ENCODE peak calls at places on chromosome 1, in four cellular contexts. D is stomach, R is body of pancreas, T is fibroblast of pulmonary artery. I is an unnamed sample.

GRCh38 chr1:42167611-42168396 is 3.3 kb upstream of the GUCA2A start:
- DNase-seq in D (no peak), R (no peak), T (no peak), I (no peak)

GRCh38 chr1:31755197-31755611 is 8.9 kb downstream of the ADGRB2 start:
- DNase-seq in D (no peak), R (no peak), T (no peak), I (no peak)

GRCh38 chr1:88681223-88681622 is 2.9 kb upstream of the PKN2 start:
- DNase-seq in D (no peak), R (no peak), T (no peak), I (no peak)

GRCh38 chr1:154765970-154766369 is 104.1 kb downstream of the KCNN3 start:
- DNase-seq in D (peak), R (no peak), T (peak), I (peak)

GRCh38 chr1:151972533-151973270 is 21.0 kb downstream of the S100A10 start:
- DNase-seq in D (peak), R (peak), T (peak), I (peak)

GRCh38 chr1:18881642-18882431 is 20.5 kb downstream of the ALDH4A1 start:
- DNase-seq in D (no peak), R (no peak), T (no peak), I (no peak)

GRCh38 chr1:115746021-115746690 is 22.4 kb downstream of the CASQ2 start:
- DNase-seq in D (no peak), R (no peak), T (no peak), I (no peak)

GRCh38 chr1:7613106-7613850 is 157.8 kb upstream of the VAMP3 start:
- DNase-seq in D (no peak), R (no peak), T (no peak), I (no peak)

GRCh38 chr1:61434276-61434675 is 290.7 kb downstream of the TM2D1 start:
- DNase-seq in D (no peak), R (no peak), T (no peak), I (no peak)

GRCh38 chr1:201916649-201917249 is 28.1 kb downstream of the SHISA4 start:
- DNase-seq in D (peak), R (peak), T (peak), I (peak)

GRCh38 chr1:35120458-35121133 is 41.4 kb downstream of the ZMYM1 start:
- DNase-seq in D (peak), R (no peak), T (peak), I (peak)

GRCh38 chr1:92482404-92482664 is 4.4 kb downstream of the GFI1 start:
- DNase-seq in D (no peak), R (no peak), T (no peak), I (no peak)

GRCh38 chr1:6599141-6599975 is 3.3 kb downstream of the KLHL21 start:
- DNase-seq in D (no peak), R (peak), T (no peak), I (peak)

GRCh38 chr1:32816676-32817158 is 441 bp downstream of the YARS1 start:
- DNase-seq in D (no peak), R (no peak), T (peak), I (peak)

GRCh38 chr1:91555821-91556531 is 55.3 kb downstream of the CDC7 start:
- DNase-seq in D (no peak), R (no peak), T (peak), I (peak)

GRCh38 chr1:26771643-26772321 is 16.0 kb upstream of the PIGV start:
- DNase-seq in D (no peak), R (peak), T (peak), I (peak)

GRCh38 chr1:93051961-93052360 is 27.1 kb upstream of the MTF2 start:
- DNase-seq in D (no peak), R (no peak), T (no peak), I (peak)

GRCh38 chr1:87688136-87688535 is 359.5 kb downstream of the LMO4 start:
- DNase-seq in D (no peak), R (no peak), T (no peak), I (no peak)

GRCh38 chr1:193187114-193187513 is 701 bp upstream of the B3GALT2 start:
- DNase-seq in D (no peak), R (no peak), T (no peak), I (no peak)

GRCh38 chr1:204084247-204084772 is 11.4 kb downstream of the SOX13 start:
- DNase-seq in D (peak), R (peak), T (no peak), I (no peak)

GRCh38 chr1:54489627-54490240 is 58.3 kb upstream of the ACOT11 start:
- DNase-seq in D (no peak), R (no peak), T (no peak), I (no peak)

GRCh38 chr1:156892190-156893047 is 1.1 kb upstream of the PEAR1 start:
- DNase-seq in D (peak), R (peak), T (peak), I (peak)

GRCh38 chr1:62989497-62989896 is 205.6 kb downstream of the ATG4C start:
- DNase-seq in D (no peak), R (no peak), T (no peak), I (peak)

GRCh38 chr1:204294371-204294770 is 65.4 kb downstream of the PLEKHA6 start:
- DNase-seq in D (no peak), R (no peak), T (peak), I (peak)

GRCh38 chr1:37811027-37811655 is 3.1 kb upstream of the YRDC start:
- DNase-seq in D (peak), R (peak), T (peak), I (peak)

GRCh38 chr1:57007948-57008347 is 42.1 kb upstream of the C8B start:
- DNase-seq in D (no peak), R (no peak), T (no peak), I (no peak)

GRCh38 chr1:204545202-204545601 is 29.0 kb downstream of the MDM4 start:
- DNase-seq in D (no peak), R (no peak), T (peak), I (peak)

GRCh38 chr1:6130036-6130435 is 50.1 kb downstream of the CHD5 start:
- DNase-seq in D (no peak), R (peak), T (no peak), I (no peak)

DNA sequence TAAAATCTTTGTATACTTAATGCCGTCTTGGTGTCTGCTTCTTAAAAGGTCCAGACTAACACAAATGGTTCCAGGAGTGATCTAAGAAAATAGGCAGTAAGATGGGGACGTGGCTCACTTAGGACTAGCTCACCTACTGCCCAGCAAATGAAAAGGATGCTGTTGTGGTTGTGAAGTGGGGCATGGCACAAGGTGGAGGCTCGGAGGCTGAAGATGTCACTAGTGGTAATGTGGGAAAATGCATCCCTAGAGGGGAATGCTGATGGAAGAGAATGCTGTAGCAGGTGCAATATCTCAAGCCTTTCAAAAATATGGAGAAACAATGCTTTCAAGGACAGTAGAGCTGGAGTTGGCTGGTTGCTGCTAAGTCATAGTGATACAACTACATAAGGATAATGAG is 11.3 kb upstream of the UCK2 start:
- DNase-seq in D (no peak), R (no peak), T (no peak), I (no peak)
- TF ChIP-seq CTCF in D (no peak), R (no peak), T (no peak), I (no peak)

DNA sequence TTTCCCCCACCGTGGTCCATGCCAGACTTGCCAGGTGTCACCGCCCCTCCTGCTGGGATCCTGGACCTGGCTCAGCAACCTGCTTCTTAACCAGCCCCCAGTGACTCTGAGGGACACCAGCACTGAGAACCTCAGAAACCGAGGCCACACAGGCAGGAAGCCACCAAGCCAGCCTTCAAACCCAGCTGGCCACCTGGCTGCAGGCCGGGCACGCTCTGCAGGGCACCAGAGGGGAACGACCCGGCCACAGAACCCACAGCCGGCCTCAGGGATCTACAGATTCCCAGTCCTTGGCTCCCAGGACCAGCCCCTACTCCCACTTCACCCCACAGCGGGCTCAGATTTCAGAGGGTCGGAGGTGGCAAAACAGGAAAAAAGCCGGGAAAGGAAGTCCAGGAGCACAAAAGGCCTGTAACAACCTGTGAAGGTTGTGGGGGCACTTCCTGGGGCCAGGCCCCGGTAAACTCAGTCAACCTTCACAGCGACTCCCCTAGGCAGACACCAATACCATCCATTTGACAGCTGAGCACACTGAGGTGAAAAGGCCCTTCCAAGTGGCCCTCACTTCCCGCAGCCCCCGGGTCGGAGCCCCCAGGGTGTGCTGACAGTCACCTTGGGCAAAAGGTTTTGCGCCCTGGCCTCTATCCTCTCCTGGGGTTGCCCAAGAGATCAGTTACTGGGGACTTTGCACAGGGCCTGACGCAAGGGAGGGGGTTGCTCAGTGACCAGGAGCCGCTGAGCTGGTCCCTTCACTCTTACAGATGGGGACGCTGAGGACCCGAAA is 14.1 kb downstream of the RUNX3 start:
- DNase-seq in D (no peak), R (no peak), T (no peak), I (no peak)
- TF ChIP-seq CTCF in D (no peak), R (no peak), T (no peak), I (no peak)

DNA sequence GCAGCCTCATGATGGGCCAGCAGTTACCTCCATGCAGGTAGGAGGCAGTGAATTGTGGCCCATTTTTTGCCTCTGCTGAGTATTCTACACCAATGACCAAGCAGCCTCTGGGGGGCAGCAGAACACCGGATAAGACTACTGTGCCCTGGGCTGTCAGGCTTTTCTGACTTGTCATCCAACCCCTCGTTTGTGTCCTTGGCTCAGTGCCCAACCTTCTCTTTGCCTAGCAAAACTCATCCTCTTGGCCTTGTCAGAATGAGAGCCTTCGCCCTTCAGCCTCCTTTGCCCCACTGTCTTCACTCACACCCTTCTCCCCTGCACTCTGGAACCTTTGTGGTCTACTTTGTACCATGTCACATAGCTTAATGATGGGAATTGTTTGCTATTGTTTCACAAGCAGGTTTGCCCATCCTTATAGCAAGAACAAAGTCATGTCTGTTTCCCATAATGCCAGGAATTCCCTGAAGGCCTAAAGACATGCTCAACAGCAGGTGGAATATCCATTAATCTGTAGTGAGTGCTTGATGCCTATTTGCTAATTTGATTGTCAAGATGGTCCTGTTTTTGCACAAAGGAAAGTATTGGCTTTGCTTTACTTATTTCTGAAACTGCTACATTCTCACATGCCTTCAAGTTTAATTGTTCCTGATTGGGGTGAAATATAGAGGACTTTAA is 255.9 kb downstream of the HHAT start:
- DNase-seq in D (peak), R (peak), T (peak), I (peak)
- TF ChIP-seq CTCF in D (no peak), R (peak), T (peak), I (peak)

DNA sequence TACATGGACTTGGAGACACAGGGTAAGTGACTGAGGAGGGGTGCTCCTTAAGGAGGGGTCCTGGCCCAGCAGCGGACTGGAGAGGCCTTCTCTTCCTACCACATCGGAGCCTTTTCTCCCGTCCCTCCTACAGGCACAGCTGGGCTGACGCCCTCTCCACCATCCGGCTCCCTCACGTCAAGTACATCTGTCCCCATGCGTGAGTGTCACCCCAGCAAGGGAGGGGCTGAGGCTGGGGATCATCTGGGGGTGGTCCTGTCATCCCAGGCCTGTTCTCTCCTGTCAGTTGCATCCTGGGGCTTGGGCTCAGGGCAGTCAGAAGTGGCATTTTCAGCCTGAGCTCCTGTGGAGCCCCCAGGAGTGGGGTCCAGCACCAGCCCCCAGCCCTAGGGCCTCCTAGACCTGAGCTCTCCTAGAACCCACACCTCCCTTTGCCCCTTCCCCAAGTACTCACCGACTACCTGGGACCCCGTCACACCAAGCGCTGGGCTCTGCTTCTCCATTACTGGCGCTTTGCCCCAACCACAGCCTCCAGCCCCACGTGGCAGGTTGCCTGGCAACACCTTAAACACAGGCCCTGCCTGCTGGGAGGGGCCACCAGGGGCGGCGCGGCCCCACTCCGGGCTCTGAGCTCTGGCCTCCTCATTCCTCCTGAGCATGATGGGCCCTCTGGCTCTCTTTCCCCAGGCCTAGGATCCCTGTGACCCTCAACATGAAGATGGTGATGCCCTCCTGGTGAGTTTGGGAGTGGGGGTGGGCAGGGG is 2.3 kb downstream of the LYPLA2 start:
- DNase-seq in D (peak), R (peak), T (peak), I (peak)
- TF ChIP-seq CTCF in D (no peak), R (no peak), T (no peak), I (no peak)

GRCh38 chr1:117535776-117536175 is 70.1 kb upstream of the TENT5C start:
- DNase-seq in D (no peak), R (no peak), T (no peak), I (no peak)

GRCh38 chr1:117534995-117535467 is 70.8 kb upstream of the TENT5C start:
- DNase-seq in D (peak), R (peak), T (peak), I (peak)

GRCh38 chr1:117541003-117541402 is 64.8 kb upstream of the TENT5C start:
- DNase-seq in D (no peak), R (peak), T (peak), I (no peak)

GRCh38 chr1:117540532-117540931 is 65.3 kb upstream of the TENT5C start:
- DNase-seq in D (no peak), R (no peak), T (no peak), I (no peak)

DNA sequence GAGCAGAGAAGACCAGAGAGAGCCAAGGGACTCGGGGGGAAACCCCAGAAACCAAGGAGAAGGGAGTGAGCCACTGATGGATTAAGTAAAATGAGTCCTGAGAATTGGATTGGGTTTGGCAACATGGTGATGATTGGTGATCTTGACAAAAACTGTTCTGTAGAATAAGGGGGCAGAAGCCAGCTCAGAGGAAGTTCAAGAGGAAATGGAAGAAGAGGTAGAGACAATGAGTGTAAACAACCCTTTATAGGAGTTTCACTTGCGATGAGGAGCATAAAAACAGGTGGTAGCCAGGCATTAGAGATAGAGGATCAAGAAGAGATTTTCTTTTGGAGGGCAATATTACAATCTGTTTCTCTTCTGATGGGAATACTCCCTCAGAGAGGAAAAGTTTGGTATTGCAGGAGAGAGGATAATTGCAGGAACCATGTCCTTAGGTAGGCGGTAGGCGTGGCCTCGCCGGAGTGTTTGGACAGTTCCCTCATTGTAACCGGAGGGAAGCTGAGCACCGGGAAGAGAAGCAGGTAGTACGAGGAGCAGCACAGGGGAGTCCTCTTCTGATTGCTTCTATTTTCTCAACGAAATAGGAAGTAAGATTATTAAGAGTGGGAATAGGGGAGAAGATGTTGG is 68.4 kb upstream of the TENT5C start:
- DNase-seq in D (peak), R (peak), T (no peak), I (no peak)
- TF ChIP-seq CTCF in D (no peak), R (peak), T (no peak), I (no peak)

GRCh38 chr1:77281491-77282186 is at the start of gene AK5:
- DNase-seq in D (peak), R (peak), T (peak), I (peak)
- TF ChIP-seq CTCF in D (no peak), R (no peak), T (no peak), I (no peak)